ENCODE peak calls at places on chromosomes 6 and 20, in nine cellular contexts. One of them, this sample, is unnamed.

GRCh38 chr6:34370371-34370770 is 22.1 kb downstream of the NUDT3 start:
- DNase-seq in neural progenitor cell: no peak
- DNase-seq in CD8-positive, alpha-beta T cell: no peak
- DNase-seq in WTC11: no peak
- DNase-seq in AG04450: no peak
- DNase-seq in fibroblast of pulmonary artery: no peak
- DNase-seq in AG10803: no peak
- DNase-seq in foreskin fibroblast: no peak
- DNase-seq in tibial artery: no peak
- DNase-seq in this sample: no peak

GRCh38 chr20:61291166-61291829 is 39.2 kb downstream of the CDH4 start:
- DNase-seq in tibial artery: no peak
- DNase-seq in AG04450: no peak
- DNase-seq in neural progenitor cell: no peak
- DNase-seq in CD8-positive, alpha-beta T cell: no peak
- DNase-seq in AG10803: no peak
- DNase-seq in fibroblast of pulmonary artery: no peak
- DNase-seq in WTC11: no peak
- DNase-seq in foreskin fibroblast: no peak
- DNase-seq in this sample: no peak

GRCh38 chr20:59123011-59123676 is 40.5 kb upstream of the ZNF831 start:
- DNase-seq in AG04450: no peak
- DNase-seq in WTC11: no peak
- DNase-seq in neural progenitor cell: no peak
- DNase-seq in AG10803: no peak
- DNase-seq in CD8-positive, alpha-beta T cell: peak; percentile 78
- DNase-seq in fibroblast of pulmonary artery: no peak
- DNase-seq in tibial artery: no peak
- DNase-seq in foreskin fibroblast: no peak
- DNase-seq in this sample: no peak

GRCh38 chr6:138109042-138109997 is 2.1 kb upstream of the PERP start:
- DNase-seq in tibial artery: peak; percentile 80
- DNase-seq in fibroblast of pulmonary artery: peak; percentile 84
- DNase-seq in AG10803: peak; percentile 58
- DNase-seq in WTC11: peak; percentile 74
- DNase-seq in AG04450: peak; percentile 13
- DNase-seq in foreskin fibroblast: peak; percentile 59
- DNase-seq in CD8-positive, alpha-beta T cell: peak; percentile 65
- DNase-seq in neural progenitor cell: peak; percentile 48
- DNase-seq in this sample: peak; percentile 69

GRCh38 chr6:108966855-108967755 is 118.9 kb downstream of the ARMC2 start:
- DNase-seq in AG10803: peak; percentile 28
- DNase-seq in tibial artery: no peak
- DNase-seq in neural progenitor cell: peak; percentile 78
- DNase-seq in WTC11: peak; percentile 47
- DNase-seq in foreskin fibroblast: peak; percentile 57
- DNase-seq in fibroblast of pulmonary artery: peak; percentile 57
- DNase-seq in CD8-positive, alpha-beta T cell: peak; percentile 28
- DNase-seq in AG04450: no peak
- DNase-seq in this sample: peak; percentile 53

GRCh38 chr20:21613512-21613911 is 92.0 kb upstream of the PAX1 start:
- DNase-seq in foreskin fibroblast: no peak
- DNase-seq in fibroblast of pulmonary artery: no peak
- DNase-seq in tibial artery: no peak
- DNase-seq in WTC11: no peak
- DNase-seq in neural progenitor cell: no peak
- DNase-seq in AG04450: no peak
- DNase-seq in AG10803: no peak
- DNase-seq in CD8-positive, alpha-beta T cell: no peak
- DNase-seq in this sample: no peak

GRCh38 chr6:120214097-120214496 is 864.5 kb upstream of the MAN1A1 start:
- DNase-seq in AG04450: no peak
- DNase-seq in CD8-positive, alpha-beta T cell: no peak
- DNase-seq in fibroblast of pulmonary artery: peak; percentile 20
- DNase-seq in AG10803: no peak
- DNase-seq in foreskin fibroblast: no peak
- DNase-seq in WTC11: no peak
- DNase-seq in tibial artery: no peak
- DNase-seq in neural progenitor cell: no peak
- DNase-seq in this sample: no peak

GRCh38 chr6:56713285-56713684 is 70.6 kb upstream of the DST start:
- DNase-seq in CD8-positive, alpha-beta T cell: no peak
- DNase-seq in WTC11: no peak
- DNase-seq in tibial artery: no peak
- DNase-seq in AG04450: no peak
- DNase-seq in AG10803: peak; percentile 84
- DNase-seq in foreskin fibroblast: peak; percentile 81
- DNase-seq in neural progenitor cell: no peak
- DNase-seq in fibroblast of pulmonary artery: peak; percentile 78
- DNase-seq in this sample: no peak

GRCh38 chr6:132719736-132720448 is 6.0 kb upstream of the VNN1 start:
- DNase-seq in foreskin fibroblast: no peak
- DNase-seq in AG04450: no peak
- DNase-seq in neural progenitor cell: no peak
- DNase-seq in tibial artery: no peak
- DNase-seq in AG10803: no peak
- DNase-seq in WTC11: no peak
- DNase-seq in fibroblast of pulmonary artery: no peak
- DNase-seq in CD8-positive, alpha-beta T cell: no peak
- DNase-seq in this sample: no peak

GRCh38 chr20:60269571-60270162 is 311.4 kb downstream of the CDH26 start:
- DNase-seq in tibial artery: no peak
- DNase-seq in fibroblast of pulmonary artery: no peak
- DNase-seq in AG10803: no peak
- DNase-seq in CD8-positive, alpha-beta T cell: no peak
- DNase-seq in foreskin fibroblast: no peak
- DNase-seq in neural progenitor cell: no peak
- DNase-seq in AG04450: no peak
- DNase-seq in WTC11: no peak
- DNase-seq in this sample: no peak

GRCh38 chr6:32840604-32841246 is 2.2 kb upstream of the TAP2 start:
- DNase-seq in fibroblast of pulmonary artery: no peak
- DNase-seq in neural progenitor cell: no peak
- DNase-seq in AG10803: no peak
- DNase-seq in WTC11: no peak
- DNase-seq in AG04450: no peak
- DNase-seq in foreskin fibroblast: no peak
- DNase-seq in CD8-positive, alpha-beta T cell: peak; percentile 40
- DNase-seq in tibial artery: no peak
- DNase-seq in this sample: no peak

GRCh38 chr6:46832816-46833215 is 39.6 kb downstream of the MEP1A start:
- DNase-seq in foreskin fibroblast: no peak
- DNase-seq in neural progenitor cell: no peak
- DNase-seq in AG10803: no peak
- DNase-seq in WTC11: no peak
- DNase-seq in fibroblast of pulmonary artery: no peak
- DNase-seq in tibial artery: no peak
- DNase-seq in AG04450: no peak
- DNase-seq in CD8-positive, alpha-beta T cell: no peak
- DNase-seq in this sample: no peak

GRCh38 chr6:53311586-53311935 is 37.2 kb downstream of the ELOVL5 start:
- DNase-seq in CD8-positive, alpha-beta T cell: no peak
- DNase-seq in fibroblast of pulmonary artery: no peak
- DNase-seq in tibial artery: no peak
- DNase-seq in AG04450: no peak
- DNase-seq in WTC11: no peak
- DNase-seq in AG10803: peak; percentile 66
- DNase-seq in neural progenitor cell: no peak
- DNase-seq in foreskin fibroblast: peak; percentile 57
- DNase-seq in this sample: no peak

GRCh38 chr6:30687659-30688431 is 1.4 kb upstream of the PPP1R18 start:
- DNase-seq in AG10803: peak; percentile 67
- DNase-seq in AG04450: no peak
- DNase-seq in fibroblast of pulmonary artery: peak; percentile 40
- DNase-seq in WTC11: peak; percentile 46
- DNase-seq in neural progenitor cell: no peak
- DNase-seq in CD8-positive, alpha-beta T cell: no peak
- DNase-seq in foreskin fibroblast: no peak
- DNase-seq in tibial artery: peak; percentile 81
- DNase-seq in this sample: no peak

GRCh38 chr6:25655746-25656145 is 3.7 kb downstream of the SCGN start:
- DNase-seq in foreskin fibroblast: no peak
- DNase-seq in AG04450: no peak
- DNase-seq in neural progenitor cell: no peak
- DNase-seq in CD8-positive, alpha-beta T cell: no peak
- DNase-seq in WTC11: no peak
- DNase-seq in tibial artery: no peak
- DNase-seq in AG10803: no peak
- DNase-seq in fibroblast of pulmonary artery: no peak
- DNase-seq in this sample: no peak

GRCh38 chr20:25270829-25271251 is 23.0 kb downstream of the PYGB start:
- DNase-seq in WTC11: peak; percentile 3
- DNase-seq in AG04450: no peak
- DNase-seq in fibroblast of pulmonary artery: no peak
- DNase-seq in neural progenitor cell: no peak
- DNase-seq in CD8-positive, alpha-beta T cell: no peak
- DNase-seq in tibial artery: peak; percentile 59
- DNase-seq in foreskin fibroblast: no peak
- DNase-seq in AG10803: no peak
- DNase-seq in this sample: peak; percentile 2

DNA sequence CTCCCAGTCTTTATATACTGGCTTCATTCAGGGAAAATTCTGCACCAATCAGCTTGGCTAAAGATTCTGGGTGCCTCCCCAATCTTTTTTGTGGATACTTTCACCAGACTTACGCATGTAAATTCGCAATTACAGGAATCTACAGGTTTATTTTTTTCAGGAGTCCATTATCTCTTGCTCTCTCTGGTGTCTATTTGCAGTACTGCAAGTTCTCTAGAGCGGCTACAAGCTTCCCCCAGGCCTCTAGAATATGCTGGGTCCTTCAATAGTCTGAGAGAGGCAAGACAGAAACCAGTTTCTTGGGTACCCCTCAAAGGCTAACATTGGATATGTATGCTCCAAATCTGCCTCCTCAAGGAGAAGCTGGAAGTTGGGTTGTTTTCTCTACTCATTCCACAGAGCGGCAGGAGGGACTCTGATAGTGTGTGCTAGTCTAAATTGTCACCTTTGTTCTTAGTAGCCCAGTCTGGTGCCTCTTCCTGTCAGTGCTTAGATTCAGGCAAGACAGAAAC is 58.5 kb downstream of the SUN5 start:
- DNase-seq in foreskin fibroblast: peak; percentile 7
- DNase-seq in fibroblast of pulmonary artery: peak; percentile 47
- DNase-seq in CD8-positive, alpha-beta T cell: peak; percentile 20
- DNase-seq in AG10803: peak; percentile 22
- DNase-seq in AG04450: peak; percentile 3
- DNase-seq in tibial artery: no peak
- DNase-seq in neural progenitor cell: peak; percentile 61
- DNase-seq in WTC11: no peak
- DNase-seq in this sample: no peak
- TF ChIP-seq CTCF in foreskin fibroblast: peak; percentile 71
- TF ChIP-seq CTCF in fibroblast of pulmonary artery: peak; percentile 65
- TF ChIP-seq CTCF in CD8-positive, alpha-beta T cell: peak; percentile 79
- TF ChIP-seq CTCF in AG10803: peak; percentile 71
- TF ChIP-seq CTCF in AG04450: peak; percentile 72
- TF ChIP-seq CTCF in tibial artery: no peak
- TF ChIP-seq CTCF in neural progenitor cell: peak; percentile 65
- TF ChIP-seq CTCF in WTC11: peak; percentile 32
- TF ChIP-seq CTCF in this sample: no peak

DNA sequence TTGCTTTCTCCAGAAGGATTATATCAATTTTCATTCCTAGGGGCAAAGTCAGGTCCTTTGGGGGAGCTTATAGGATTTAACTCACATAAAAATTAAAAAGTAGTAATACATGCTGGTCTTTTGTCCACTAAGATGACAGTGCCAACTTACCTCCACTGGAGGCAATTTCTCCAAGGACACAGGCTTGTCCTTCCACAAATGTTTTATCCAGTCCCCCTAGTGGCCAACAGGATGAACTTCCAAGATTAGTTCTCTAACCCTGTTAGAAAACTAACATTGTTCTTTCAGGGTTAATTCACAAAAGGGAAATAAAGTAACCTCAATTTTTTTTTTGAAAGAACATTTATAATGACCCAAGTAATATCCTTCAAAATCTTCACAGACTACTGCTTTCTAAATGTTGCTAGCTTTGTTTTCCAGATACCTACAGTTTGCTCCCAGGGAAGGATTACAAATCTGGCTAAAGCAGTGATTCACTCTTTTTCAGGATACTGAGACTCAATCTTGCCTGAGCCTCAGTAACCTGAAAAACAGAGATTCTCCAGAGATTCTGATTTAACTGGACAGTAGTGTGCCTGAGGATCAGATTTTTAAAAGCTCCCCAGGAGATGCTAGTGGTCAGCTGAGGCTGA is 31.7 kb upstream of the UBR2 start:
- DNase-seq in CD8-positive, alpha-beta T cell: no peak
- DNase-seq in AG10803: peak; percentile 77
- DNase-seq in foreskin fibroblast: peak; percentile 47
- DNase-seq in WTC11: no peak
- DNase-seq in AG04450: no peak
- DNase-seq in neural progenitor cell: peak; percentile 77
- DNase-seq in fibroblast of pulmonary artery: peak; percentile 83
- DNase-seq in tibial artery: no peak
- DNase-seq in this sample: no peak
- TF ChIP-seq CTCF in CD8-positive, alpha-beta T cell: peak; percentile 80
- TF ChIP-seq CTCF in AG10803: peak; percentile 89
- TF ChIP-seq CTCF in foreskin fibroblast: peak; percentile 71
- TF ChIP-seq CTCF in WTC11: peak; percentile 74
- TF ChIP-seq CTCF in AG04450: peak; percentile 84
- TF ChIP-seq CTCF in neural progenitor cell: peak; percentile 95
- TF ChIP-seq CTCF in fibroblast of pulmonary artery: peak; percentile 86
- TF ChIP-seq CTCF in tibial artery: peak; percentile 78
- TF ChIP-seq CTCF in this sample: peak; percentile 92

DNA sequence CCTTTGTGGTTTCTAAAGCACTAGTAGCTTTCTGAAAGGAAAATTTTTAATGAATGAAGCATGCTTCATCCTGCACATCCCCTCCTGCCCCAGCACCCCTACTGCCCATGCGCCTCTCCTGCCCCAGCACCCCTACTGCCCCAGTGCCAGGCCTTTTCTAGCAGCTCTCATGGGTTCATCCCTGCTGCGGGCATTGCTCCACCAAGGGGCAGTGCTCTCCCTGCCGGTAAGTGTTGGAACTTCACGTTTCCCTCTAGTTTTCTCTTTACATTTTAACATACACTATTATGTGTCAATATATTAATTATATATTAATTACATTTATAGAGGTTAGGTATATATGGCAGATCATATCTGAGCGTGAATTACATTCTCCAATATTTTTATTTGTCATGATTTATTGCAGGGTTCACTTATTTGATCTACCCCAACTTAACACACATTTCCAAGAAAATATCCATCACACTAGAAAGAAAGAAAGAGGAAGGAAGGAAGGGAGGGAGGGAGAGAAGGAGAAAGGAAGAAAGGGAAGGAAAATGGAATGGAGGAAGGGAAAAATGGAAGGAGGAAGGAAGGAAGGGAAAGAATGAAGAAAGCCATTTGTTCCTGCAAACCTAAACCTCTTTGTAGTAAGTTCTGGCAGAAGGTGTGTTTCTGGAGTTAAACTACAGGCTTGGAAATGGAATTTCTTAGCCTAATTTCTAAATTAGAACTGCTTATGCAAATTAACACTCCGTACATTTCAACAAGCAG is 46.8 kb downstream of the CEP43 start:
- DNase-seq in AG10803: no peak
- DNase-seq in AG04450: no peak
- DNase-seq in fibroblast of pulmonary artery: no peak
- DNase-seq in neural progenitor cell: no peak
- DNase-seq in CD8-positive, alpha-beta T cell: no peak
- DNase-seq in WTC11: peak; percentile 41
- DNase-seq in foreskin fibroblast: no peak
- DNase-seq in tibial artery: no peak
- DNase-seq in this sample: no peak
- TF ChIP-seq CTCF in AG10803: peak; percentile 9
- TF ChIP-seq CTCF in AG04450: peak; percentile 3
- TF ChIP-seq CTCF in fibroblast of pulmonary artery: peak; percentile 5
- TF ChIP-seq CTCF in neural progenitor cell: no peak
- TF ChIP-seq CTCF in CD8-positive, alpha-beta T cell: no peak
- TF ChIP-seq CTCF in WTC11: peak; percentile 26
- TF ChIP-seq CTCF in foreskin fibroblast: no peak
- TF ChIP-seq CTCF in tibial artery: no peak
- TF ChIP-seq CTCF in this sample: no peak

GRCh38 chr20:380763-381580 is 412 bp downstream of the TRIB3 start:
- DNase-seq in neural progenitor cell: peak; percentile 79
- DNase-seq in WTC11: peak; percentile 84
- DNase-seq in foreskin fibroblast: peak; percentile 46
- DNase-seq in AG04450: no peak
- DNase-seq in fibroblast of pulmonary artery: peak; percentile 69
- DNase-seq in CD8-positive, alpha-beta T cell: peak; percentile 42
- DNase-seq in AG10803: peak; percentile 86
- DNase-seq in tibial artery: no peak
- DNase-seq in this sample: peak; percentile 49
- TF ChIP-seq CTCF in neural progenitor cell: peak; percentile 19
- TF ChIP-seq CTCF in WTC11: no peak
- TF ChIP-seq CTCF in foreskin fibroblast: no peak
- TF ChIP-seq CTCF in AG04450: no peak
- TF ChIP-seq CTCF in fibroblast of pulmonary artery: peak; percentile 5
- TF ChIP-seq CTCF in CD8-positive, alpha-beta T cell: no peak
- TF ChIP-seq CTCF in AG10803: peak; percentile 6
- TF ChIP-seq CTCF in tibial artery: no peak
- TF ChIP-seq CTCF in this sample: no peak